ENCODE peak calls at places on chromosomes 12 and 14, in five cellular contexts. Y is tibial artery, D is uterus, A is GM06990, K is epithelial cell of esophagus. T is an unnamed sample.

GRCh38 chr14:97692084-97692483 is 894.9 kb downstream of the VRK1 start:
- DNase-seq in A (no peak), D (no peak), Y (no peak), K (no peak), T (no peak)

GRCh38 chr12:112133418-112133817 is 8.1 kb downstream of the TRAFD1 start:
- DNase-seq in K (no peak), Y (no peak), A (no peak), D (no peak), T (no peak)

GRCh38 chr12:72318341-72318740 is 46.2 kb downstream of the TRHDE start:
- DNase-seq in Y (no peak), D (no peak), A (no peak), K (no peak), T (no peak)

GRCh38 chr14:71203306-71203705 is 296.0 kb downstream of the PCNX1 start:
- DNase-seq in D (no peak), K (no peak), Y (no peak), A (no peak), T (no peak)

GRCh38 chr12:132689227-132689626 is 1.8 kb downstream of the PXMP2 start:
- DNase-seq in Y (no peak), D (no peak), K (no peak), A (no peak), T (no peak)

GRCh38 chr12:116666305-116666673 is 71.6 kb downstream of the SPRING1 start:
- DNase-seq in Y (no peak), A (no peak), D (no peak), K (no peak), T (no peak)

GRCh38 chr12:92076106-92076505 is 69.5 kb downstream of the BTG1 start:
- DNase-seq in A (no peak), D (no peak), K (no peak), Y (no peak), T (no peak)

GRCh38 chr12:103769240-103769945 is 71.6 kb downstream of the NT5DC3 start:
- DNase-seq in Y (no peak), D (no peak), A (no peak), K (no peak), T (no peak)

GRCh38 chr12:89709994-89710872 is 1.6 kb upstream of the ATP2B1 start:
- DNase-seq in K (peak; percentile 47), A (no peak), D (peak; percentile 55), Y (peak; percentile 84), T (peak; percentile 67)

GRCh38 chr12:62351326-62351725 is 91.1 kb downstream of the USP15 start:
- DNase-seq in A (no peak), Y (no peak), D (no peak), K (no peak), T (no peak)

GRCh38 chr14:101585211-101585610 is 23.9 kb downstream of the DIO3 start:
- DNase-seq in A (no peak), D (no peak), K (no peak), Y (no peak), T (no peak)

GRCh38 chr12:112261559-112261958 is 120.7 kb downstream of the HECTD4 start:
- DNase-seq in A (no peak), Y (no peak), D (peak; percentile 24), K (peak; percentile 12), T (no peak)

GRCh38 chr14:55556929-55557623 is 22.9 kb upstream of the KTN1 start:
- DNase-seq in A (no peak), Y (peak; percentile 78), D (peak; percentile 24), K (peak; percentile 98), T (peak; percentile 77)

GRCh38 chr14:54778618-54779017 is 124.0 kb downstream of the GCH1 start:
- DNase-seq in K (no peak), D (no peak), Y (no peak), A (no peak), T (no peak)

GRCh38 chr12:77392467-77392866 is 327.1 kb upstream of the E2F7 start:
- DNase-seq in A (no peak), K (no peak), D (no peak), Y (no peak), T (no peak)

GRCh38 chr12:69738351-69739286 is at the start of gene RAB3IP:
- DNase-seq in Y (peak; percentile 91), K (peak; percentile 85), D (peak; percentile 82), A (peak; percentile 92), T (peak; percentile 85)

GRCh38 chr14:55329999-55330710 is 58.9 kb downstream of the FBXO34 start:
- DNase-seq in K (peak; percentile 50), A (no peak), D (no peak), Y (no peak), T (no peak)

GRCh38 chr14:105073720-105074600 is 8.7 kb upstream of the GPR132 start:
- DNase-seq in A (no peak), K (no peak), Y (peak; percentile 56), D (no peak), T (no peak)

GRCh38 chr12:43887397-43887796 is 51.5 kb downstream of the TMEM117 start:
- DNase-seq in D (no peak), Y (no peak), K (no peak), A (no peak), T (no peak)

GRCh38 chr14:106276326-106277267 is 750.2 kb downstream of the TMEM121 start:
- DNase-seq in D (no peak), A (peak; percentile 11), Y (no peak), K (no peak), T (no peak)

GRCh38 chr14:79665556-79665955 is 545.7 kb downstream of the DIO2 start:
- DNase-seq in D (no peak), Y (no peak), K (no peak), A (no peak), T (no peak)

GRCh38 chr14:51576112-51576420 is 75.6 kb upstream of the FRMD6 start:
- DNase-seq in K (no peak), A (no peak), Y (no peak), D (no peak), T (no peak)

GRCh38 chr12:32135967-32136366 is 29.3 kb downstream of the BICD1 start:
- DNase-seq in K (no peak), Y (no peak), D (no peak), A (no peak), T (no peak)

GRCh38 chr12:32145096-32145495 is 38.4 kb downstream of the BICD1 start:
- DNase-seq in K (no peak), Y (no peak), D (no peak), A (no peak), T (no peak)

GRCh38 chr12:32136404-32136803 is 29.8 kb downstream of the BICD1 start:
- DNase-seq in Y (no peak), A (no peak), D (no peak), K (no peak), T (no peak)

GRCh38 chr12:32139064-32139421 is 32.4 kb downstream of the BICD1 start:
- DNase-seq in D (no peak), A (no peak), Y (no peak), K (peak; percentile 27), T (no peak)

DNA sequence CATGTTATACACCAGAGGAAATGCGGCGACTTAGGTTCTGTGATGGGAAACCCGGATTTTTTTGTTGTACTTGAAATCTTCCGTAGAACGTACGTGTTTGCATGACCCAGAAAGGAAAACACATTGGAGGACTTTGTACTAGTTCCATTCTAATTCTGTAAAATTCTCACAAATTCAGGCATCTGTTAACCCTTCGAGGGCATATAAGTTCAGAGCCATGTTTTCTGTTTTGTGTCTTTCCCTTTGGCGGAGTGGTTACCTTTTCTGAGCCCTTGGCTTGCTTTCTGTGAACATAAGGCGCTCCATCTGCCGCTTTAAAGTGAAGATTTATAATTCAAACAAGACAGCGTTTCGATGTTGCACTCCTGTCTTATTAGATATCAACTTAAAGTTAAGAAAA is 34.2 kb downstream of the BICD1 start:
- DNase-seq in Y (no peak), D (no peak), K (no peak), A (no peak), T (no peak)
- H3K4me3 ChIP-seq in Y (no peak overlapping the region), D (no peak overlapping the region), K (no peak overlapping the region), A (no peak overlapping the region), T (peak overlapping the region; percentile 49)

GRCh38 chr14:100396266-100396795 is 73.2 kb downstream of the SLC25A47 start:
- DNase-seq in K (no peak), Y (no peak), A (no peak), D (no peak), T (no peak)

GRCh38 chr14:100398044-100398443 is 74.9 kb downstream of the SLC25A47 start:
- DNase-seq in A (no peak), D (no peak), Y (no peak), K (peak; percentile 85), T (no peak)

GRCh38 chr14:100400115-100400514 is 77.0 kb downstream of the SLC25A47 start:
- DNase-seq in K (peak; percentile 40), Y (no peak), A (no peak), D (no peak), T (no peak)

GRCh38 chr14:100401031-100401692 is 78.0 kb downstream of the SLC25A47 start:
- DNase-seq in A (no peak), Y (no peak), D (no peak), K (no peak), T (no peak)

GRCh38 chr14:100399052-100399849 is 76.1 kb downstream of the SLC25A47 start:
- DNase-seq in K (no peak), A (no peak), D (no peak), Y (no peak), T (no peak)
- H3K4me3 ChIP-seq in K (no peak overlapping the region), A (no peak overlapping the region), D (no peak overlapping the region), Y (no peak overlapping the region), T (no peak overlapping the region)

GRCh38 chr12:10126401-10126800 is 3.6 kb downstream of the CLEC7A start:
- DNase-seq in K (no peak), A (no peak), D (no peak), Y (no peak), T (no peak)

GRCh38 chr12:10132971-10133370 is 3.0 kb upstream of the CLEC7A start:
- DNase-seq in D (no peak), A (no peak), K (no peak), Y (no peak), T (no peak)

GRCh38 chr12:10130042-10130441 is at the start of gene CLEC7A:
- DNase-seq in Y (no peak), D (no peak), K (peak; percentile 82), A (peak; percentile 36), T (no peak)

GRCh38 chr12:10131101-10131632 is 1.2 kb upstream of the CLEC7A start:
- DNase-seq in D (no peak), K (no peak), A (no peak), Y (no peak), T (no peak)

DNA sequence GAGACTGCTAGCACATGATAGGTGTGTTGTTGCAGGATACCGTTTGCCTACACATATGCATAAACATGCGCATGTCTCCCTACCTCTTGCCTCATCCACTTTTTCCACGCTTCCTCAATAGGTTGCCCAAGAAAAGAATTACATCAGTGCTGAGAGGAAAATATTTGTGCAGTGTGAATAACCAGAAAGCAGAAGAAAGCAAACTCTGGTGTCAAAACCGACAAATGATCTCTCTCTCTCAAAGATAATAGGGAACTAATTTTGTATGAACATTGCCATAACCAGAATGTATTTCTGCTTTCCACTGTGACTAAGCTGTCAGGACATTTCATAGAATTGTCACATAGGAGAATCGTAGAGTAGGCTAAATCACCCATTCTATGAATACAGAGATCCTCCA is 1.3 kb downstream of the CLEC7A start:
- DNase-seq in Y (no peak), D (no peak), K (peak; percentile 39), A (no peak), T (no peak)
- H3K4me3 ChIP-seq in Y (peak overlapping the region; percentile 22), D (no peak overlapping the region), K (no peak overlapping the region), A (no peak overlapping the region), T (no peak overlapping the region)

DNA sequence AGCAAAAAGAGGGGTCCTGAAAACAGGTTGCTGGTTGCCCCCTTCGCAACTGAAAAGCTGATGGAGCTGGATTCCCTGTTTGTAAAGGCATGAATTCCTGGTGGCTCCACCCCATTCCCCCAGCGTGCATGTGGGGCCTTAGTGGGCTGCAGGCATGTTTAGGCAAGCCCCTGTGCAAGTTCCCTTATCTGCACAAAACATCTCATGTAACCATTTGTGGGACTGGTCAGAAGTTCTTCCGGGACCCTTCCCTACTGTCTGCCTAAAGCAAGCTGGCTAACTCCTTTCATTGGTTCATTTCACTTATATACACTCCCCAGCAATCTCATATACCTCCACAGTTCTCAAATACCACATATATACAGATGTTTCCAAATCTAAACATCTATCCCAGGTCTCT is 24.0 kb upstream of the HIGD1C start:
- DNase-seq in D (no peak), Y (no peak), K (peak; percentile 54), A (no peak), T (no peak)
- H3K4me3 ChIP-seq in D (peak overlapping the region; percentile 91), Y (peak overlapping the region; percentile 63), K (peak overlapping the region; percentile 7), A (no peak overlapping the region), T (peak overlapping the region; percentile 60)